ENCODE peak calls at places on chromosomes 6 and 20, in five cellular contexts. One of them, this sample, is unnamed.
A peak's percentile ranks its signal among the peaks of the same experiment; 100 is the strongest.

GRCh38 chr6:38671885-38672467 is 31.0 kb downstream of the GLO1 start:
- DNase-seq in T follicular helper cell: peak; percentile 1
- DNase-seq in stimulated activated CD4-positive, alpha-beta T cell treated with anti-CD3 and anti-CD28 coated beads, Interleukin-15, amount 100 ng/mL, for 1 hour: no peak
- DNase-seq in cardiac septum: no peak
- DNase-seq in fibroblast of lung: peak; percentile 43
- DNase-seq in this sample: no peak

GRCh38 chr20:39885975-39886649 is 802.9 kb downstream of the MAFB start:
- DNase-seq in T follicular helper cell: no peak
- DNase-seq in cardiac septum: no peak
- DNase-seq in fibroblast of lung: peak; percentile 90
- DNase-seq in stimulated activated CD4-positive, alpha-beta T cell treated with anti-CD3 and anti-CD28 coated beads, Interleukin-15, amount 100 ng/mL, for 1 hour: no peak
- DNase-seq in this sample: peak; percentile 7

GRCh38 chr6:1611572-1612385 is 2.1 kb downstream of the FOXC1 start:
- DNase-seq in fibroblast of lung: peak; percentile 46
- DNase-seq in cardiac septum: no peak
- DNase-seq in T follicular helper cell: no peak
- DNase-seq in stimulated activated CD4-positive, alpha-beta T cell treated with anti-CD3 and anti-CD28 coated beads, Interleukin-15, amount 100 ng/mL, for 1 hour: no peak
- DNase-seq in this sample: no peak

GRCh38 chr6:128919412-128919811 is 36.5 kb downstream of the LAMA2 start:
- DNase-seq in stimulated activated CD4-positive, alpha-beta T cell treated with anti-CD3 and anti-CD28 coated beads, Interleukin-15, amount 100 ng/mL, for 1 hour: no peak
- DNase-seq in cardiac septum: no peak
- DNase-seq in fibroblast of lung: peak; percentile 19
- DNase-seq in T follicular helper cell: no peak
- DNase-seq in this sample: no peak

GRCh38 chr6:122736166-122736565 is 43.4 kb upstream of the FABP7 start:
- DNase-seq in cardiac septum: no peak
- DNase-seq in stimulated activated CD4-positive, alpha-beta T cell treated with anti-CD3 and anti-CD28 coated beads, Interleukin-15, amount 100 ng/mL, for 1 hour: no peak
- DNase-seq in T follicular helper cell: no peak
- DNase-seq in fibroblast of lung: no peak
- DNase-seq in this sample: no peak

GRCh38 chr20:33636776-33637175 is 25.4 kb upstream of the C20orf144 start:
- DNase-seq in fibroblast of lung: no peak
- DNase-seq in stimulated activated CD4-positive, alpha-beta T cell treated with anti-CD3 and anti-CD28 coated beads, Interleukin-15, amount 100 ng/mL, for 1 hour: no peak
- DNase-seq in cardiac septum: no peak
- DNase-seq in T follicular helper cell: no peak
- DNase-seq in this sample: no peak

GRCh38 chr6:144849920-144850319 is 564.8 kb downstream of the UTRN start:
- DNase-seq in T follicular helper cell: no peak
- DNase-seq in stimulated activated CD4-positive, alpha-beta T cell treated with anti-CD3 and anti-CD28 coated beads, Interleukin-15, amount 100 ng/mL, for 1 hour: no peak
- DNase-seq in fibroblast of lung: no peak
- DNase-seq in cardiac septum: no peak
- DNase-seq in this sample: no peak

GRCh38 chr6:18528084-18528743 is 141.1 kb downstream of the RNF144B start:
- DNase-seq in stimulated activated CD4-positive, alpha-beta T cell treated with anti-CD3 and anti-CD28 coated beads, Interleukin-15, amount 100 ng/mL, for 1 hour: no peak
- DNase-seq in fibroblast of lung: peak; percentile 10
- DNase-seq in T follicular helper cell: no peak
- DNase-seq in cardiac septum: no peak
- DNase-seq in this sample: no peak

GRCh38 chr20:33370296-33370695 is 31.0 kb downstream of the CDK5RAP1 start:
- DNase-seq in T follicular helper cell: peak; percentile 60
- DNase-seq in stimulated activated CD4-positive, alpha-beta T cell treated with anti-CD3 and anti-CD28 coated beads, Interleukin-15, amount 100 ng/mL, for 1 hour: peak; percentile 46
- DNase-seq in fibroblast of lung: peak; percentile 29
- DNase-seq in cardiac septum: no peak
- DNase-seq in this sample: no peak

GRCh38 chr6:31907158-31907813 is 5.4 kb upstream of the ZBTB12 start:
- DNase-seq in fibroblast of lung: peak; percentile 83
- DNase-seq in cardiac septum: no peak
- DNase-seq in T follicular helper cell: no peak
- DNase-seq in stimulated activated CD4-positive, alpha-beta T cell treated with anti-CD3 and anti-CD28 coated beads, Interleukin-15, amount 100 ng/mL, for 1 hour: no peak
- DNase-seq in this sample: no peak

GRCh38 chr6:157525918-157526425 is 145.0 kb downstream of the ZDHHC14 start:
- DNase-seq in cardiac septum: no peak
- DNase-seq in fibroblast of lung: no peak
- DNase-seq in stimulated activated CD4-positive, alpha-beta T cell treated with anti-CD3 and anti-CD28 coated beads, Interleukin-15, amount 100 ng/mL, for 1 hour: no peak
- DNase-seq in T follicular helper cell: no peak
- DNase-seq in this sample: no peak

GRCh38 chr6:98593676-98594075 is 240.7 kb upstream of the POU3F2 start:
- DNase-seq in fibroblast of lung: no peak
- DNase-seq in stimulated activated CD4-positive, alpha-beta T cell treated with anti-CD3 and anti-CD28 coated beads, Interleukin-15, amount 100 ng/mL, for 1 hour: no peak
- DNase-seq in cardiac septum: no peak
- DNase-seq in T follicular helper cell: no peak
- DNase-seq in this sample: no peak

GRCh38 chr20:49517509-49518100 is 35.1 kb upstream of the KCNB1 start:
- DNase-seq in stimulated activated CD4-positive, alpha-beta T cell treated with anti-CD3 and anti-CD28 coated beads, Interleukin-15, amount 100 ng/mL, for 1 hour: no peak
- DNase-seq in fibroblast of lung: no peak
- DNase-seq in cardiac septum: no peak
- DNase-seq in T follicular helper cell: no peak
- DNase-seq in this sample: no peak

GRCh38 chr6:14266266-14266665 is 148.7 kb downstream of the CD83 start:
- DNase-seq in stimulated activated CD4-positive, alpha-beta T cell treated with anti-CD3 and anti-CD28 coated beads, Interleukin-15, amount 100 ng/mL, for 1 hour: no peak
- DNase-seq in fibroblast of lung: no peak
- DNase-seq in cardiac septum: no peak
- DNase-seq in T follicular helper cell: no peak
- DNase-seq in this sample: no peak